ENCODE peak calls at places on chromosomes 2 and 18, in four cellular contexts. H is A549, Q is GM12878, M is HepG2. Z is an unnamed sample.

GRCh38 chr2:189022492-189022891 is 48.3 kb downstream of the COL3A1 start:
- DNase-seq in Q (no peak), M (no peak), H (no peak), Z (no peak)

GRCh38 chr18:63319383-63320040 is at the start of gene BCL2:
- DNase-seq in M (no peak), H (peak; percentile 6), Q (no peak), Z (peak; percentile 41)

GRCh38 chr2:168773719-168774521 is 28.5 kb upstream of the NOSTRIN start:
- DNase-seq in Q (no peak), M (peak; percentile 71), H (peak; percentile 13), Z (peak; percentile 82)

GRCh38 chr18:41059126-41059415 is 896.0 kb upstream of the PIK3C3 start:
- DNase-seq in H (no peak), M (no peak), Q (no peak), Z (no peak)

GRCh38 chr18:38297910-38298309 is 732.3 kb upstream of the CELF4 start:
- DNase-seq in Q (no peak), H (no peak), M (no peak), Z (no peak)

GRCh38 chr2:20483496-20483895 is 36.6 kb downstream of the RHOB start:
- DNase-seq in Q (no peak), M (no peak), H (no peak), Z (no peak)

GRCh38 chr18:70490008-70490933 is 201.4 kb downstream of the SOCS6 start:
- DNase-seq in Q (no peak), H (no peak), M (peak; percentile 32), Z (peak; percentile 57)

GRCh38 chr18:12599966-12600365 is 57.9 kb downstream of the SPIRE1 start:
- DNase-seq in Q (no peak), M (no peak), H (no peak), Z (no peak)

GRCh38 chr2:181742908-181743722 is 62.8 kb upstream of the NEUROD1 start:
- DNase-seq in H (peak; percentile 7), Q (peak; percentile 17), M (peak; percentile 66), Z (peak; percentile 83)

GRCh38 chr2:123500346-123500745 is 524.7 kb upstream of the CNTNAP5 start:
- DNase-seq in H (no peak), M (no peak), Q (no peak), Z (no peak)

GRCh38 chr18:3261393-3262233 is at the start of gene MYL12B:
- DNase-seq in M (peak; percentile 72), Q (no peak), H (peak; percentile 43), Z (peak; percentile 80)

GRCh38 chr2:48483916-48484315 is 46.0 kb upstream of the STON1 start:
- DNase-seq in H (no peak), M (no peak), Q (no peak), Z (peak; percentile 43)

GRCh38 chr2:12059616-12060441 is 313.4 kb downstream of the LPIN1 start:
- DNase-seq in H (no peak), Q (no peak), M (no peak), Z (no peak)

GRCh38 chr18:76684265-76684664 is 138.1 kb upstream of the ZNF236 start:
- DNase-seq in M (no peak), H (no peak), Q (no peak), Z (no peak)

GRCh38 chr2:9416267-9416961 is 6.9 kb downstream of the ITGB1BP1 start:
- DNase-seq in M (no peak), Q (no peak), H (no peak), Z (no peak)

GRCh38 chr2:36438454-36438977 is 82.9 kb downstream of the CRIM1 start:
- DNase-seq in H (peak; percentile 84), Q (no peak), M (no peak), Z (peak; percentile 76)

GRCh38 chr2:165793779-165794519 is at the start of gene GALNT3:
- DNase-seq in Q (no peak), M (no peak), H (no peak), Z (no peak)

GRCh38 chr18:54203914-54204313 is 20.6 kb downstream of the MBD2 start:
- DNase-seq in H (no peak), Q (no peak), M (no peak), Z (no peak)

GRCh38 chr18:64037812-64038414 is 68.0 kb downstream of the SERPINB8 start:
- DNase-seq in Q (no peak), M (peak; percentile 50), H (peak; percentile 15), Z (peak; percentile 54)

GRCh38 chr18:27184115-27185024 is 738 bp downstream of the CHST9 start:
- DNase-seq in M (no peak), H (no peak), Q (no peak), Z (no peak)

GRCh38 chr2:218260742-218261423 is at the start of gene GPBAR1:
- DNase-seq in M (peak; percentile 41), Q (no peak), H (no peak), Z (no peak)

GRCh38 chr2:168848220-168848619 is 42.0 kb downstream of the SPC25 start:
- DNase-seq in H (no peak), M (no peak), Q (no peak), Z (no peak)

GRCh38 chr2:225008935-225009334 is 33.3 kb downstream of the DOCK10 start:
- DNase-seq in M (peak; percentile 5), Q (no peak), H (no peak), Z (peak; percentile 39)

GRCh38 chr2:124258481-124258880 is 233.4 kb downstream of the CNTNAP5 start:
- DNase-seq in Q (no peak), H (no peak), M (no peak), Z (no peak)

GRCh38 chr2:85577386-85578242 is at the start of gene VAMP8:
- DNase-seq in M (peak; percentile 44), Q (no peak), H (no peak), Z (peak; percentile 37)

GRCh38 chr2:106582431-106583143 is 95.4 kb downstream of the CD8B2 start:
- DNase-seq in H (peak; percentile 84), Q (no peak), M (peak; percentile 79), Z (peak; percentile 74)

GRCh38 chr2:109134741-109135571 is 6.0 kb downstream of the SH3RF3 start:
- DNase-seq in Q (no peak), H (no peak), M (no peak), Z (peak; percentile 28)

GRCh38 chr2:10844083-10844482 is 31.5 kb upstream of the PDIA6 start:
- DNase-seq in Q (no peak), H (no peak), M (no peak), Z (peak; percentile 10)

GRCh38 chr2:239991689-239992314 is 33.3 kb downstream of the NDUFA10 start:
- DNase-seq in M (peak; percentile 48), H (peak; percentile 15), Q (no peak), Z (peak; percentile 64)

DNA sequence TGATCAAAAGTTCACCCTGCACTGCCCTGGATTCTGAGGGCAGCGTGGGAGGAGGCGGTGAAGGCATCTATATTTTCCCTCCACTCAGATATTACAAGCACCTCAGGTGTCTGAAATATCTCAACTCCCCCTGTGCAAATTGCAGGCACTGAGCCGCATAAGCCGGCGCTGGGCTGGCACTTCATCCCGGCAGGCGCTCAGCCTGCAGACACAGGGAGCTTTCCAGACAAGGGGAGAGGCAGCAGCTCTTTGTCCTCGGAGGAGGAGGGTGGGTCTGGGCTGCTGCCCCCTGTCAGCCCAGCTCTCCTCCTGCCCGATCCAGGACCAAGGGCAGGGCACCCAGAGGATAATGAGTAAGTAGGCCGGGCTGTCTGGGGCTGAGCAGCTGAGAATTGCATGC is 189.3 kb upstream of the MYT1L start:
- DNase-seq in H (no peak), Q (no peak), M (no peak), Z (no peak)
- TF ChIP-seq MYC in H (no peak), Q (no peak), M (no peak), Z (no peak)

DNA sequence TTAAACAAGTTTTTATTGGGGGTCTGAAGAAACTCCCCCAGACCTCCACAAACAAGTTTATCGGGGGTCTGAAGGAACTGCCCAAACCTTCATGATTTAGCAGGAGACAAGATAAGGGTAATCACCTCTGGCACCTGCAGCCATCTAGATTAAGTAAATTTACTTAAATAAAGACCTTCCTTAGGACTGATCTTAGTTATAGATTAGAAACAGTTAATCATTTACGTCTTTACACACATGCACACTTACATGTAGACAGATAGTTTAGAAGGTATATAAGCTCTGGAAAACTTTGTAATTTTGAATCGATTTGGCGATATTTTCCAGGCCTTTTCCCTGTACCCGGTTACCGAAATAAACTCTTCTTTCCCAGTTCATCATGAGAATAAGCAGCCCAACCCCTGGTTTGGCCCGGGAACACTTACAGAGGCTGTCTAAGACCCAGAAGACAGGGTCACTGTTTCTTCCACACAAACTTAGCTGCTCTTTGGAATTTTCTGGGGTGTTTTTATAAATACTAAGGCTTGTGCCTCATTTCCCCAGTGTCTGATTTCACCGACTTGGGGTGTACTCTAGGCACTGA is 585 bp upstream of the SKA1 start:
- DNase-seq in M (no peak), Q (no peak), H (no peak), Z (no peak)
- TF ChIP-seq MYC in M (no peak), Q (no peak), H (no peak), Z (no peak)

DNA sequence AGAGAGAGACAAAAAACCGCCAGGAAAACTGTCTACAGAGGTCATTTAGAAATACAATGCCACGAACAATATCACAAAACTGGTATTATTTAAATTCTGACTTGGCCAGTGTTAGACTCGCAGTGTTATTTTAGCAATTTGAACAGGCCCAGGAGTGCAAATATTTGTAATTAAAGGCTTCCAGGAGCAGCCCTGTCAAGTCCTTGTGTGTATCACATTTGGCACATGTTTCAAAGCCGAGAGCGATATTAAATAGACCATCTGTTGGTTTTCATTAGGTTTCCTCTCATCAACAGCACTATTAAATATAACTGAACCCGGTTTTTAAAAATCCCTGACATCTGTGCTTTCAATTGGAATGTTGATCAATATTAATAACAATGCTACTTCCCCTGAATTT is 656.9 kb downstream of the TSN start:
- DNase-seq in M (no peak), H (no peak), Q (no peak), Z (no peak)
- TF ChIP-seq MYC in M (no peak), H (no peak), Q (no peak), Z (no peak)

GRCh38 chr2:231132126-231132525 is 7.3 kb upstream of the HTR2B start:
- DNase-seq in M (no peak), Q (no peak), H (no peak), Z (peak; percentile 84)
- TF ChIP-seq MYC in M (no peak), Q (no peak), H (no peak), Z (no peak)

GRCh38 chr18:56696966-56697365 is 45.8 kb downstream of the WDR7 start:
- DNase-seq in H (peak; percentile 12), Q (no peak), M (no peak), Z (no peak)
- TF ChIP-seq MYC in H (no peak), Q (no peak), M (no peak), Z (no peak)

GRCh38 chr2:190408538-190409271 is 550 bp downstream of the MFSD6 start:
- DNase-seq in H (peak; percentile 33), Q (no peak), M (no peak), Z (peak; percentile 24)
- TF ChIP-seq MYC in H (no peak), Q (no peak), M (peak; percentile 6), Z (no peak)

DNA sequence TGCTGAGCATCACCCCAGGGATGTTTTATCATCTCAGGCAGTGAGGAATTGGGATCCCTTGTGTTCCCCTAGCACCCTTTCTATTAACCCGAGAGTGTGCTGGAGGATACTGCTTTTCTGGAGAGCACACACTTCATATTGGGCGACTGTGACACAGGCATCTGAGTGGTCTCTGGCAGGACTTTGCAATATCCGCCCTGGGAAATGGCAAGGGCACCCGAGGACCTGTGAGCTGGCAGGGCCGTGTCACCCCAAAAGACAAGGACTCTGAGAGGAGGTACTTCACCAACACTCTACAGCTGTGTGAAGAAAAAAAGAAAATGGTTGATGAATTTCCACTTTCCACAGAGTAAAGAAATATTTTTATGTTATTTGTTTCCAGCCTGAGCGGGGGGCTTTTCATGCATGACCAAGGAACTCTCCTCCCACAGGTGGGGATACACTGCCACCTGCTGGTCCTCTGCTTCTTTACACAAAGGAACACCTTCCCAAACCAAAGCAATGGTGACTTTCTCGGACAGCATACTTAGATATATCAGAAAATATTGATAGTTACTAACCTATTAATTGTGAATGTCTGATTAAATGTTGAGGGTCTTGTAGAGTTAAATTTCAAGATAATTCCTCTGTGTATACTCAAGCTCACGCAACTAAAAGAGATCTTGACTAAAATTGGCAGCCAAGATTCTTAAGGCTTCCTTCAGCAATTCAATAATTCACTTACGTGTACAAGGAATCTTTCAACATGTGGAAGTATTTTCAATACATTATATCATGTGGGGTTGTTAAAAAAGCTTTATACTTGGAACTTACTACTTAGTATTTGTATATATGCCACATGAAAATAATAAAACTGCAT is 45.9 kb upstream of the REG3G start:
- DNase-seq in Q (no peak), M (peak; percentile 53), H (no peak), Z (peak; percentile 69)
- TF ChIP-seq MYC in Q (no peak), M (no peak), H (no peak), Z (no peak)